ENCODE peak calls at places on chromosomes 1 and 21, in four cellular contexts. One of them, this sample, is unnamed.

GRCh38 chr1:7278827-7279752 is 492.0 kb upstream of the VAMP3 start:
- DNase-seq in ovary: no peak
- DNase-seq in stomach: no peak
- DNase-seq in SK-N-SH: no peak
- DNase-seq in this sample: no peak

GRCh38 chr21:30882907-30883597 is 1.7 kb upstream of the KRTAP11-1 start:
- DNase-seq in ovary: no peak
- DNase-seq in stomach: no peak
- DNase-seq in SK-N-SH: no peak
- DNase-seq in this sample: no peak

GRCh38 chr1:79117376-79117775 is 110.8 kb upstream of the ADGRL4 start:
- DNase-seq in ovary: no peak
- DNase-seq in stomach: no peak
- DNase-seq in SK-N-SH: no peak
- DNase-seq in this sample: no peak

GRCh38 chr1:180962178-180962577 is 49.5 kb downstream of the KIAA1614 start:
- DNase-seq in ovary: no peak
- DNase-seq in stomach: no peak
- DNase-seq in SK-N-SH: no peak
- DNase-seq in this sample: no peak

GRCh38 chr1:70353641-70354331 is 736 bp downstream of the ANKRD13C start:
- DNase-seq in ovary: no peak
- DNase-seq in stomach: no peak
- DNase-seq in SK-N-SH: no peak
- DNase-seq in this sample: no peak

GRCh38 chr1:9843576-9843945 is 19.8 kb upstream of the CLSTN1 start:
- DNase-seq in ovary: no peak
- DNase-seq in stomach: peak; percentile 38
- DNase-seq in SK-N-SH: peak; percentile 41
- DNase-seq in this sample: no peak

GRCh38 chr1:17653728-17654351 is 101.3 kb upstream of the ACTL8 start:
- DNase-seq in ovary: peak; percentile 47
- DNase-seq in stomach: no peak
- DNase-seq in SK-N-SH: peak; percentile 85
- DNase-seq in this sample: peak; percentile 38

GRCh38 chr1:58882322-58882951 is 98.6 kb upstream of the JUN start:
- DNase-seq in ovary: no peak
- DNase-seq in stomach: no peak
- DNase-seq in SK-N-SH: no peak
- DNase-seq in this sample: no peak

GRCh38 chr1:9201421-9202239 is 32.9 kb upstream of the H6PD start:
- DNase-seq in ovary: peak; percentile 50
- DNase-seq in stomach: no peak
- DNase-seq in SK-N-SH: peak; percentile 40
- DNase-seq in this sample: peak; percentile 22

DNA sequence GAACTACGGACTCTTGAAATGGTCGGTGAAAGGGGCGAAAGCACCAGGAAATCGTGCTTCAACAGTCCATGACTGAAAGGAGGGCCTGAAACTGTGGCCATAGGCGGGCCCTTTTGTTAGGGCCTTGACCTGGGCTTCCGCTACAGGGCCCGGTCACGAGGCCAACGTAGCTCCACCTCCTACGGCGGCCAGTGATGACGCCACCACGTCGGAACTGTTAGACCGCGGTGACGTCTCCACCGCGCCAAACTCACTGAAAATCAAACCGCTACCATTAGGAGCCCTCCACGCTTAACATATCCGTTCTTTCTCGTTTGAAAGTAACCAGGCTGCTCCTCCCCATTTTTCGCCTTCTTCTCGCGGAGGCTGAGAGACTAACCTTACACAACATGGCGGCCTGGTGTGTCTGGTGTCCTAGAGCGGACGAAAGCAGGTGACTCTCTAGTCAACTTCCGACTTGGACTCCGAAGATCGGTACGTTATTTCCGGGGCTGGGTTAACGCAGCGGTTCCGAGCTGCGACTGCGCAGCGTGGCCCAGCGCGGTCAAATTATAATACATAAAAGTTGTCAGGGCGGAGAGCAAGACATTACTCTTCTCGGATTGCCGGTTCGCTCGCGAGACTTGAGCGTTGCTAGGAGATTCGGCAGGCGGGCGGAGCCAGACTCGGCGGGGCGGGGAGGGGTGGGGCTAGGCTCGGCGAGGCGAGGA is 376 bp upstream of the CACYBP start:
- DNase-seq in ovary: peak; percentile 98
- DNase-seq in stomach: peak; percentile 97
- DNase-seq in SK-N-SH: peak; percentile 79
- DNase-seq in this sample: peak; percentile 97
- TF ChIP-seq EP300 in ovary: peak; percentile 86
- TF ChIP-seq EP300 in stomach: peak; percentile 19
- TF ChIP-seq EP300 in SK-N-SH: no peak
- TF ChIP-seq EP300 in this sample: peak; percentile 99

GRCh38 chr1:28112388-28113311 is 24.2 kb upstream of the EYA3 start:
- DNase-seq in ovary: no peak
- DNase-seq in stomach: peak; percentile 56
- DNase-seq in SK-N-SH: no peak
- DNase-seq in this sample: peak; percentile 31
- TF ChIP-seq CTCF in ovary: no peak
- TF ChIP-seq CTCF in stomach: no peak
- TF ChIP-seq CTCF in SK-N-SH: peak; percentile 50
- TF ChIP-seq CTCF in this sample: no peak

GRCh38 chr1:10917513-10918454 is 94.7 kb upstream of the TARDBP start:
- DNase-seq in ovary: no peak
- DNase-seq in stomach: no peak
- DNase-seq in SK-N-SH: no peak
- DNase-seq in this sample: no peak
- H3K27me3 ChIP-seq in ovary: no peaks in the 10 kb centered on the region
- H3K27me3 ChIP-seq in stomach: no peaks in the 10 kb centered on the region
- H3K27me3 ChIP-seq in SK-N-SH: no peaks in the 10 kb centered on the region
- H3K27me3 ChIP-seq in this sample: no peaks in the 10 kb centered on the region

DNA sequence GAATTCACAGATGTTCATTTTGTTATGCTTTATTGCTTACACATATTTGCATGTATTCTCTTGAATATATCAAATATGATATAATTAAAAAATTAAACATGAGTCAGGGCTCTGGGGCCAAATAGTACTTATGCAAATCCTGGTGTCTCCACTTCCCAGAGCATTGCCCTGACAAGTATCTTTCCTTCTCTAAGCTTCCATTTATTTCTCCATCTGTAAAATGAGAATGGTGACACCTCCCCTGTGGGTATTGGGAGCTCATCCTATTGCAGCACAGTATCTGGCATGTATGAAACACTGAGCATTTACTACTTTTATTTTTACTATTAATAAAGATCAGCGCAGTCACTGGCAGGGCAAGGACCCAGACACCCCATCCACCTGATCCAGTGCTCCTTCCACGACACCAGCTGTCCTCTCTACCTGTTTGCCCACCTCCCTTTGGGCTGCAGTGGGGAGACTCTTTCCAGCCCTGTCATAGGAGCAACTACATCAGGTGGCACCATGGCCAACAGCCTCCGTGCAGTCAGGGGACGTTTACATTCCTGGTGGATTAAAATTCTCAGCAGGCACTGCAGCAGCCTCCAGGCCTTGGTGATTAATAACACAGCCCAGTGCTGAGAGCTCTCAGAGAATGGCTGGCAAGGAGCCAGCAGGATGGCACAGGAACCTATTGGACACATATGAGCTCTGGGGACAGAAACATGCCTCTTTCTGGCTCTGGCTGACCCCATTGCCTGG is 113.0 kb downstream of the DMRTB1 start:
- DNase-seq in ovary: no peak
- DNase-seq in stomach: no peak
- DNase-seq in SK-N-SH: peak; percentile 84
- DNase-seq in this sample: no peak
- TF ChIP-seq EP300 in ovary: no peak
- TF ChIP-seq EP300 in stomach: no peak
- TF ChIP-seq EP300 in SK-N-SH: no peak
- TF ChIP-seq EP300 in this sample: no peak

GRCh38 chr1:63935148-63935547 is 161.3 kb downstream of the ROR1 start:
- DNase-seq in ovary: no peak
- DNase-seq in stomach: peak; percentile 49
- DNase-seq in SK-N-SH: peak; percentile 15
- DNase-seq in this sample: no peak
- TF ChIP-seq CTCF in ovary: no peak
- TF ChIP-seq CTCF in stomach: no peak
- TF ChIP-seq CTCF in SK-N-SH: peak; percentile 52
- TF ChIP-seq CTCF in this sample: no peak